ENCODE peak calls at places on chromosomes 11 and 22, in four cellular contexts. J, M, Q and E are unnamed samples.

GRCh38 chr22:27195104-27195503 is 537.7 kb downstream of the MIAT start:
- DNase-seq in J (peak; percentile 24), M (no peak), Q (no peak), E (peak; percentile 88)

GRCh38 chr11:73143126-73143838 is 1.2 kb upstream of the FCHSD2 start:
- DNase-seq in J (no peak), M (no peak), Q (no peak), E (no peak)

GRCh38 chr11:71251761-71252433 is 480 bp downstream of the SHANK2 start:
- DNase-seq in J (peak; percentile 43), M (peak; percentile 48), Q (peak; percentile 83), E (no peak)

GRCh38 chr11:9601041-9601875 is 27.8 kb downstream of the WEE1 start:
- DNase-seq in J (peak; percentile 39), M (peak; percentile 73), Q (peak; percentile 75), E (no peak)

GRCh38 chr11:66789097-66789890 is 53.9 kb upstream of the RCE1 start:
- DNase-seq in J (no peak), M (no peak), Q (no peak), E (no peak)

GRCh38 chr22:20579273-20580120 is 72.1 kb downstream of the MED15 start:
- DNase-seq in J (no peak), M (no peak), Q (peak; percentile 64), E (no peak)

GRCh38 chr22:34776827-34777226 is 289.1 kb upstream of the ISX start:
- DNase-seq in J (no peak), M (no peak), Q (no peak), E (no peak)

GRCh38 chr11:60121259-60121658 is 32.8 kb downstream of the MS4A2 start:
- DNase-seq in J (peak; percentile 21), M (no peak), Q (no peak), E (no peak)

GRCh38 chr22:32796865-32797573 is 4.5 kb upstream of the TIMP3 start:
- DNase-seq in J (peak; percentile 70), M (peak; percentile 70), Q (peak; percentile 83), E (peak; percentile 88)

GRCh38 chr22:47591709-47592108 is 829.3 kb downstream of the TBC1D22A start:
- DNase-seq in J (no peak), M (no peak), Q (no peak), E (peak; percentile 24)

GRCh38 chr11:111370902-111371578 is 8.0 kb downstream of the POU2AF1 start:
- DNase-seq in J (no peak), M (no peak), Q (no peak), E (no peak)

GRCh38 chr11:57905439-57905838 is 118.2 kb upstream of the OR9Q1 start:
- DNase-seq in J (peak; percentile 25), M (no peak), Q (no peak), E (no peak)

GRCh38 chr11:44952082-44952481 is 1.4 kb upstream of the TP53I11 start:
- DNase-seq in J (peak; percentile 49), M (no peak), Q (no peak), E (no peak)

DNA sequence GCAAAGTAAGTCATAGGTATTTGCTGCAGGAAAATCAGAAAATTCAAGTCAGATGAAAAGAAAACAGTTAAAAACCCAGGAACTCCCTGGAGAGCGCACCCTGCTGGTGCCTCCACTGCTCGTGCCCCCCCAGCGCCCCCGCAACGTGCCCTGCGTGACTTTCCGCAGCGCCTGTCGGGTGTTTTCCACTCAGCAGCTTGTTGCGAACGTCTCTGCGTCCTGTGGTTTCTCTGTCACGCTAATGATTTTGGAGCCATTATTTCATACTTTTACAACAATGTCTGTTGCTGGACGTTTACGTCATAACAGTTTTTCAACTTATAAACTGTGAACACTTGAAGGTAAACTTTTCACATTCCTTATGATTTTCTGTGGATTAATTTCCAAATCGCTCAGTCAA is 5.0 kb downstream of the CRELD2 start:
- DNase-seq in J (no peak), M (peak; percentile 65), Q (no peak), E (no peak)
- TF ChIP-seq CTCF in J (peak; percentile 14), M (peak; percentile 78), Q (no peak), E (no peak)

DNA sequence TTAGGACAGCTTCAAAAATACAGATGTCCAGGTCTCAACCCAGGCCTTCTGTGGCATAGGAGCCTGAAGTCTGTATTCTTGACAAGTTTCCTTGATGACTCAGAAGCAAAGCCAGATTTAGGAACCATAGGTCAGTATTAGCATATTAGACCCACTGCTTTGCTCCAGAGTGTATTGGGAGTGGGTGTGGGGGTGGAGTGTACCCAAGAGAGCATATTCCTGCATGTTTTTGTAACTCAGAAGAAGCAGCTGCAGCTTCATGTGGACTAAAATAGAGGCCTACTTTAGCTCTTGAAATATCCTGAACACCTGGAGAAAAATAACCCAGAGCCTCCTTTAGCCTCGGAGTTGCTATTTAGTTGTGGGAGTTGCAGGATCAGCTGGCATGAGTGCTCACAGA is 106.7 kb downstream of the CCDC81 start:
- DNase-seq in J (no peak), M (no peak), Q (no peak), E (no peak)
- TF ChIP-seq CTCF in J (no peak), M (no peak), Q (no peak), E (no peak)

GRCh38 chr22:43113516-43114251 is 3.1 kb downstream of the BIK start:
- DNase-seq in J (peak; percentile 39), M (no peak), Q (no peak), E (no peak)

GRCh38 chr22:43109511-43109910 is 1.0 kb upstream of the BIK start:
- DNase-seq in J (no peak), M (no peak), Q (no peak), E (no peak)

GRCh38 chr22:43110444-43110926 is at the start of gene BIK:
- DNase-seq in J (peak; percentile 75), M (peak; percentile 58), Q (peak; percentile 84), E (no peak)

GRCh38 chr22:43109921-43110443 is 568 bp upstream of the BIK start:
- DNase-seq in J (no peak), M (no peak), Q (no peak), E (no peak)

GRCh38 chr22:43110927-43111623 is 525 bp downstream of the BIK start:
- DNase-seq in J (peak; percentile 66), M (peak; percentile 56), Q (peak; percentile 84), E (no peak)
- TF ChIP-seq CTCF in J (no peak), M (no peak), Q (no peak), E (no peak)

GRCh38 chr22:31308181-31308580 is 15.9 kb upstream of the PIK3IP1 start:
- DNase-seq in J (no peak), M (no peak), Q (no peak), E (no peak)

GRCh38 chr22:31313366-31314147 is 21.3 kb upstream of the PIK3IP1 start:
- DNase-seq in J (peak; percentile 85), M (peak; percentile 65), Q (peak; percentile 81), E (peak; percentile 88)
- TF ChIP-seq CTCF in J (peak; percentile 89), M (peak; percentile 89), Q (peak; percentile 85), E (peak; percentile 56)

GRCh38 chr11:127492025-127492424 is 491.5 kb upstream of the KIRREL3 start:
- DNase-seq in J (no peak), M (no peak), Q (no peak), E (no peak)

GRCh38 chr11:127496165-127496564 is 495.6 kb upstream of the KIRREL3 start:
- DNase-seq in J (no peak), M (no peak), Q (no peak), E (no peak)

GRCh38 chr11:127490896-127491295 is 490.3 kb upstream of the KIRREL3 start:
- DNase-seq in J (no peak), M (no peak), Q (no peak), E (no peak)

GRCh38 chr11:127491589-127491988 is 491.0 kb upstream of the KIRREL3 start:
- DNase-seq in J (no peak), M (no peak), Q (no peak), E (no peak)

GRCh38 chr11:127493330-127493729 is 492.8 kb upstream of the KIRREL3 start:
- DNase-seq in J (no peak), M (no peak), Q (no peak), E (no peak)
- TF ChIP-seq CTCF in J (no peak), M (peak; percentile 22), Q (no peak), E (no peak)

GRCh38 chr11:79512706-79513469 is 72.1 kb upstream of the TENM4 start:
- DNase-seq in J (no peak), M (no peak), Q (no peak), E (no peak)
- TF ChIP-seq CTCF in J (no peak), M (no peak), Q (no peak), E (no peak)

GRCh38 chr11:506238-506949 is 648 bp downstream of the RNH1 start:
- DNase-seq in J (peak; percentile 98), M (peak; percentile 99), Q (peak; percentile 99), E (peak; percentile 99)
- TF ChIP-seq CTCF in J (peak; percentile 24), M (no peak), Q (no peak), E (no peak)